ENCODE peak calls at places on chromosomes 16 and 17, in four cellular contexts. P, E, L and O are unnamed samples.

GRCh38 chr16:49491736-49492089 is 118.1 kb downstream of the C16orf78 start:
- DNase-seq in E (no peak), L (no peak), P (peak), O (peak)

GRCh38 chr16:89811321-89811720 is 5.1 kb downstream of the FANCA start:
- DNase-seq in L (no peak), E (no peak), P (no peak), O (no peak)

GRCh38 chr16:9808210-9808609 is 374.0 kb downstream of the GRIN2A start:
- DNase-seq in L (no peak), P (no peak), E (no peak), O (no peak)

GRCh38 chr17:18043491-18043890 is 4.3 kb downstream of the GID4 start:
- DNase-seq in L (no peak), P (no peak), E (no peak), O (no peak)

GRCh38 chr17:32157225-32157624 is 14.9 kb downstream of the RHOT1 start:
- DNase-seq in L (peak), E (no peak), P (no peak), O (no peak)

GRCh38 chr17:74923538-74924249 is 379 bp upstream of the OTOP2 start:
- DNase-seq in E (peak), P (peak), L (peak), O (peak)

GRCh38 chr16:50555269-50555875 is 7.2 kb downstream of the NKD1 start:
- DNase-seq in L (no peak), P (no peak), E (no peak), O (no peak)

GRCh38 chr17:37650419-37651003 is 7.3 kb upstream of the DDX52 start:
- DNase-seq in P (peak), L (peak), E (no peak), O (no peak)

GRCh38 chr17:51064061-51064735 is 56.5 kb downstream of the SPAG9 start:
- DNase-seq in E (no peak), P (no peak), L (peak), O (no peak)

GRCh38 chr16:67966549-67967182 is 1.8 kb downstream of the SLC12A4 start:
- DNase-seq in L (peak), P (no peak), E (no peak), O (no peak)

GRCh38 chr16:76535-77272 is 1.3 kb upstream of the MPG start:
- DNase-seq in E (no peak), P (no peak), L (peak), O (no peak)

GRCh38 chr17:29178750-29179231 is 1.4 kb downstream of the MYO18A start:
- DNase-seq in L (no peak), E (no peak), P (no peak), O (no peak)

GRCh38 chr17:83103938-83104311 is 24.5 kb downstream of the METRNL start:
- DNase-seq in E (no peak), P (no peak), L (no peak), O (no peak)

GRCh38 chr16:3274490-3274889 is 8.8 kb upstream of the ZNF263 start:
- DNase-seq in L (peak), P (peak), E (no peak), O (no peak)

GRCh38 chr17:75077490-75078096 is 10.2 kb upstream of the SLC16A5 start:
- DNase-seq in E (no peak), P (peak), L (no peak), O (no peak)

GRCh38 chr16:57335361-57335760 is 23.2 kb upstream of the CCL22 start:
- DNase-seq in E (no peak), P (no peak), L (no peak), O (no peak)

GRCh38 chr16:50276128-50276444 is 9.7 kb downstream of the ADCY7 start:
- DNase-seq in P (no peak), L (no peak), E (no peak), O (no peak)

GRCh38 chr17:9232591-9233270 is 211.4 kb downstream of the NTN1 start:
- DNase-seq in E (no peak), L (peak), P (no peak), O (no peak)

GRCh38 chr17:36550491-36551417 is 6.0 kb downstream of the GGNBP2 start:
- DNase-seq in E (no peak), L (no peak), P (peak), O (no peak)

GRCh38 chr16:11430601-11431317 is 85.5 kb downstream of the RMI2 start:
- DNase-seq in P (no peak), E (no peak), L (no peak), O (no peak)

GRCh38 chr17:19248923-19249574 is 11.9 kb downstream of the EPN2 start:
- DNase-seq in L (peak), P (no peak), E (no peak), O (no peak)

GRCh38 chr16:4116328-4117249 is at the start of gene ADCY9:
- DNase-seq in L (peak), P (peak), E (peak), O (peak)

GRCh38 chr17:32393904-32394303 is 43.9 kb downstream of the ZNF207 start:
- DNase-seq in P (no peak), L (no peak), E (no peak), O (no peak)

GRCh38 chr17:61547113-61547512 is 43.9 kb downstream of the NACA2 start:
- DNase-seq in L (no peak), E (no peak), P (no peak), O (no peak)